ENCODE peak calls at places on chromosomes 5 and 9, in five cellular contexts. H, W, Q, Z and G are unnamed samples.

GRCh38 chr9:78605029-78605930 is 308.4 kb downstream of the PSAT1 start:
- DNase-seq in H (no peak), W (no peak), Q (no peak), Z (no peak), G (no peak)

GRCh38 chr5:82259172-82259800 is 18.9 kb downstream of the RPS23 start:
- DNase-seq in H (no peak), W (no peak), Q (no peak), Z (no peak), G (no peak)

GRCh38 chr5:81232449-81233079 is 558 bp upstream of the CKMT2 start:
- DNase-seq in H (no peak), W (no peak), Q (peak), Z (peak), G (no peak)

GRCh38 chr9:109799792-109800191 is 19.8 kb downstream of the PALM2AKAP2 start:
- DNase-seq in H (no peak), W (no peak), Q (no peak), Z (no peak), G (no peak)

GRCh38 chr5:95075079-95075478 is 209.8 kb downstream of the MCTP1 start:
- DNase-seq in H (no peak), W (no peak), Q (no peak), Z (no peak), G (no peak)

GRCh38 chr9:35618854-35619799 is 914 bp upstream of the CD72 start:
- DNase-seq in H (no peak), W (peak), Q (no peak), Z (no peak), G (no peak)

GRCh38 chr9:79256691-79257213 is 315.0 kb upstream of the TLE4 start:
- DNase-seq in H (no peak), W (no peak), Q (no peak), Z (no peak), G (peak)

GRCh38 chr9:85541876-85542275 is 199.9 kb downstream of the AGTPBP1 start:
- DNase-seq in H (no peak), W (no peak), Q (no peak), Z (no peak), G (no peak)

GRCh38 chr5:31366941-31367340 is 165.0 kb downstream of the DROSHA start:
- DNase-seq in H (no peak), W (no peak), Q (no peak), Z (no peak), G (no peak)

GRCh38 chr9:111038336-111039202 is at the start of gene LPAR1:
- DNase-seq in H (no peak), W (no peak), Q (no peak), Z (peak), G (peak)

GRCh38 chr5:39209924-39210323 is 9.4 kb downstream of the FYB1 start:
- DNase-seq in H (no peak), W (no peak), Q (no peak), Z (no peak), G (no peak)

GRCh38 chr5:146079695-146080361 is 25.5 kb downstream of the PLAC8L1 start:
- DNase-seq in H (no peak), W (peak), Q (no peak), Z (no peak), G (no peak)

GRCh38 chr5:173753307-173754168 is 134.6 kb upstream of the CPEB4 start:
- DNase-seq in H (peak), W (no peak), Q (peak), Z (peak), G (peak)
- TF ChIP-seq SUZ12 in H (no peak), W (no peak), Q (no peak), Z (no peak), G (no peak)

DNA sequence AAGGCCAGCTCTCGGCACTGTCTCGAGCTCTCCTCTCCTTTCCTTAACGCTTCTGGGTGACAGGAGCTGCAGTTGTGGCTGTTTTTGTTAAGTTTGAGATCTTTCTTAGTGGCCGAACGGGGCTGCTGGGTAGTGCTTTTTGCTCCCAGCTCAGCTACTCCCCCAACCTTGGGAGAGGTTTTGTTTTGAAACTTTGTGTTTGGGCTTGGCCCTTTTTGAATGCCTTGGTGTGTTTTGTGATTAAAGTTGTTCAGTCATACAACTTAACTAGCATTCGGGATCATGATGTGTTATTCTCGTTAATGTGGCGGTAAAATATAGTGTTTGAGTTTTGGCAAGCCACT is 1.0 kb downstream of the KDM3B start:
- DNase-seq in H (no peak), W (no peak), Q (no peak), Z (no peak), G (no peak)
- TF ChIP-seq SUZ12 in H (no peak), W (no peak), Q (no peak), Z (no peak), G (no peak)

GRCh38 chr5:181161534-181162175 is 14.3 kb downstream of the OR2V2 start:
- DNase-seq in H (no peak), W (no peak), Q (no peak), Z (no peak), G (no peak)

GRCh38 chr5:181159286-181160143 is 12.1 kb downstream of the OR2V2 start:
- DNase-seq in H (no peak), W (no peak), Q (peak), Z (peak), G (peak)

GRCh38 chr5:181158869-181159268 is 11.5 kb downstream of the OR2V2 start:
- DNase-seq in H (no peak), W (no peak), Q (no peak), Z (no peak), G (no peak)

GRCh38 chr5:181163487-181164075 is 16.2 kb downstream of the OR2V2 start:
- DNase-seq in H (no peak), W (no peak), Q (no peak), Z (peak), G (no peak)

GRCh38 chr5:181160144-181160754 is 12.9 kb downstream of the OR2V2 start:
- DNase-seq in H (no peak), W (no peak), Q (no peak), Z (peak), G (peak)
- TF ChIP-seq SUZ12 in H (no peak), W (no peak), Q (no peak), Z (no peak), G (no peak)

GRCh38 chr5:154260224-154260859 is 69.8 kb downstream of the GALNT10 start:
- DNase-seq in H (no peak), W (no peak), Q (no peak), Z (no peak), G (no peak)
- TF ChIP-seq SUZ12 in H (no peak), W (no peak), Q (no peak), Z (no peak), G (no peak)

GRCh38 chr5:159099049-159099760 is 511 bp downstream of the EBF1 start:
- DNase-seq in H (no peak), W (no peak), Q (no peak), Z (peak), G (peak)
- TF ChIP-seq SUZ12 in H (no peak), W (no peak), Q (no peak), Z (peak), G (no peak)

DNA sequence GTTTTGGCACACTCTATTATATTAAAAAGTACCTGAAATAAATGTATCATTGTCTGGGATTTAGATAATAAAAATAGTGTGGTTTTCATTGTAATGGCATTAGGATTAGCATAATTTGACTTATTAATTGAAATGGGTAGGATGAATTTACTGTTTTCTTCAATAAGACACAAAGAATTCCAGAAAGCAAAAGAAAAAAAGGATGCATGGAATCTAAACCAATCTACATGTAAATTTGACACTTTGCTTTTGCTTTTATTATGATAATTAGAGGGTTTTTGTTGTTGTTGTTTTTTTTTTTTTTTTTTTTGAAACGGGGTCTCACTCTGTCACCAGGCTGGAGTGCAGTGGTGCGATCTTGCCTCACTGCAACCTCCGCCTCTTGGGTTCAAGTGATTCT is 304.8 kb upstream of the EFNA5 start:
- DNase-seq in H (no peak), W (no peak), Q (no peak), Z (no peak), G (no peak)
- TF ChIP-seq SUZ12 in H (no peak), W (no peak), Q (no peak), Z (no peak), G (no peak)

GRCh38 chr9:116377179-116377790 is 223.7 kb downstream of the PAPPA start:
- DNase-seq in H (no peak), W (no peak), Q (no peak), Z (no peak), G (no peak)
- TF ChIP-seq SUZ12 in H (no peak), W (no peak), Q (no peak), Z (no peak), G (no peak)

GRCh38 chr9:32550609-32551490 is 1.3 kb upstream of the SMIM27 start:
- DNase-seq in H (peak), W (peak), Q (peak), Z (peak), G (peak)

GRCh38 chr9:32550046-32550608 is 2.0 kb upstream of the SMIM27 start:
- DNase-seq in H (no peak), W (no peak), Q (no peak), Z (no peak), G (peak)

GRCh38 chr9:32552172-32552872 is at the start of the genes SMIM27 and TOPORS:
- DNase-seq in H (peak), W (peak), Q (peak), Z (peak), G (peak)

GRCh38 chr9:32554107-32554506 is 1.7 kb upstream of the TOPORS start:
- DNase-seq in H (no peak), W (no peak), Q (no peak), Z (no peak), G (no peak)

GRCh38 chr9:32551491-32552049 is 557 bp upstream of the SMIM27 start:
- DNase-seq in H (no peak), W (peak), Q (peak), Z (peak), G (peak)
- TF ChIP-seq SUZ12 in H (no peak), W (no peak), Q (no peak), Z (no peak), G (no peak)

GRCh38 chr9:138069731-138070456 is 192.3 kb downstream of the CACNA1B start:
- DNase-seq in H (no peak), W (no peak), Q (no peak), Z (peak), G (no peak)

GRCh38 chr9:138072161-138072842 is 194.7 kb downstream of the CACNA1B start:
- DNase-seq in H (no peak), W (no peak), Q (no peak), Z (peak), G (no peak)

GRCh38 chr9:138071292-138071691 is 193.7 kb downstream of the CACNA1B start:
- DNase-seq in H (no peak), W (no peak), Q (no peak), Z (peak), G (no peak)

GRCh38 chr9:138071731-138072130 is 194.1 kb downstream of the CACNA1B start:
- DNase-seq in H (no peak), W (no peak), Q (no peak), Z (no peak), G (no peak)

DNA sequence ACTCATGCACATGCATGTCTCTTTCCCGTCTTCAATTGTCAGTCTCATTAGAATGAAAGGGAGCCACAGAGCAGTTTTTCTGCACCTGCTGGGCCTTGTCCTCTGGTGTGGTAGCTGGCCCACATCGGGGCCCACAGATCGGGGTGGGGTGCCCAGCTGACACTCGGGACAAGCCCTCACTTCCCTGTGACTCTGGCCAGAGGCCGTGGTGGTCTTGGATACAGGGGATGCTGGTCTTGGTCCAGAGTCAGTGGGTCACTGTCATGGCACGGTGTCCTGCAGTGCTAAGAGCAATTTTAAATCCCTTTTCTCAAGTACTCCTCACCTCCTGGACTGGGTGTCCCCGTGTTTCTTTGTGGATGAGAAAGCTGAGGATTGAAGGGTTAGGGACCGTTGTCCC is 193.2 kb downstream of the CACNA1B start:
- DNase-seq in H (no peak), W (no peak), Q (no peak), Z (peak), G (no peak)
- TF ChIP-seq SUZ12 in H (no peak), W (no peak), Q (no peak), Z (no peak), G (no peak)

DNA sequence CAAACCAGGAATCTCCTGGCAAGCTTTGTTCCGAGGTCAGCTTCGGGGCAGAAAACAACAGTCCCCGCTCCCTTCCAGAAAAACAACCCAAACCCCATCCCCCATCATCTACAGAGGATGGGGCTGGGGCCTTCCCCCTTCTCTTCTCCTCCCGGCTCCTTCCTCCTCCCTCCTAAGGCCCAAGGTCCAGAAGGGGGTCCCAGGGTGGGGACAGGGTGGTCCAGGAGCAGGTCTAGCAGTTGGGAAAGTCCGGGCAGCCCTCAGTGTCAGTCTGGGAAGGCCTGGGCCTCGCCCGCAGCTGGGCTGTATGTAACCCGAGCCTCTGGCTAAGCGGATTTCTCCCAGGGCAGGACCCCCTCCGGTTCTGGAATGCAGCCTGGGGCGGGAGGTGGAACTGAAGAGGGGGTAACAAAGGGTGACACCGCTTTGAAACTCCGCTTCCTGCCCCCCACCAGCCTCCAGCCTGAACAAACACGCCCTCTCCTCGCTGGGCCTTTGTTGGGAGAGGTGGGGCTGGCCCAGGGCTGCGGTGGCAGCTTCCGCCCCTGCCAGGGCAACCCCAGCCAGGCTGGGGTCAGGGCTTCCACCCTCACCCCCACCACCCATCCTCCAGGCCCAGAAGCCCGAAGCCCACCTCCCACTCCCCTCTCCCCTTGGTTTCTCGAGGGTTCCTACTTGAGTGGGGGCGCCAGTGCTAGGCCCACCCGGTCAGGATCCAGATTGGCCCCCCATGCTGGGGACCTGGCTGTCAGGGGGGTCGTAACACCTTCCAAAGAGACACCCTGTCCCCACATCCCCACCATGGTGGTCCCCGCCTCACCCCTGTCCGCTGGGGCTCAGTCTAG is 63.5 kb downstream of the C9orf50 start:
- DNase-seq in H (peak), W (no peak), Q (peak), Z (peak), G (peak)
- TF ChIP-seq SUZ12 in H (no peak), W (no peak), Q (no peak), Z (no peak), G (no peak)